ENCODE peak calls at places on chromosomes 7 and 10, in six cellular contexts. One of them, this sample, is unnamed.

GRCh38 chr7:56121440-56121839 is 5.2 kb upstream of the NUPR2 start:
- DNase-seq in K562: no peak
- DNase-seq in HepG2: no peak
- DNase-seq in HCT116: no peak
- DNase-seq in SK-N-SH: no peak
- DNase-seq in GM12878: no peak
- DNase-seq in this sample: no peak

GRCh38 chr7:43513236-43513635 is 69.7 kb upstream of the STK17A start:
- DNase-seq in K562: no peak
- DNase-seq in HepG2: no peak
- DNase-seq in HCT116: no peak
- DNase-seq in SK-N-SH: no peak
- DNase-seq in GM12878: no peak
- DNase-seq in this sample: no peak

GRCh38 chr10:131575877-131576276 is 264.4 kb upstream of the TCERG1L start:
- DNase-seq in K562: no peak
- DNase-seq in HepG2: no peak
- DNase-seq in HCT116: no peak
- DNase-seq in SK-N-SH: no peak
- DNase-seq in GM12878: no peak
- DNase-seq in this sample: no peak

GRCh38 chr7:116501425-116502167 is 2.1 kb downstream of the CAV2 start:
- DNase-seq in K562: peak
- DNase-seq in HepG2: no peak
- DNase-seq in HCT116: no peak
- DNase-seq in SK-N-SH: no peak
- DNase-seq in GM12878: no peak
- DNase-seq in this sample: no peak

GRCh38 chr7:149615690-149616270 is 118.2 kb upstream of the ZNF746 start:
- DNase-seq in K562: no peak
- DNase-seq in HepG2: no peak
- DNase-seq in HCT116: no peak
- DNase-seq in SK-N-SH: peak
- DNase-seq in GM12878: no peak
- DNase-seq in this sample: no peak

GRCh38 chr7:155380221-155380861 is 77.6 kb upstream of the EN2 start:
- DNase-seq in K562: peak
- DNase-seq in HepG2: peak
- DNase-seq in HCT116: peak
- DNase-seq in SK-N-SH: peak
- DNase-seq in GM12878: no peak
- DNase-seq in this sample: peak

GRCh38 chr10:92757066-92757716 is 67.4 kb downstream of the HHEX start:
- DNase-seq in K562: peak
- DNase-seq in HepG2: peak
- DNase-seq in HCT116: peak
- DNase-seq in SK-N-SH: no peak
- DNase-seq in GM12878: peak
- DNase-seq in this sample: peak

GRCh38 chr7:105637755-105638154 is 56.5 kb upstream of the EFCAB10 start:
- DNase-seq in K562: no peak
- DNase-seq in HepG2: no peak
- DNase-seq in HCT116: no peak
- DNase-seq in SK-N-SH: no peak
- DNase-seq in GM12878: no peak
- DNase-seq in this sample: peak

GRCh38 chr7:36441344-36442022 is 51.8 kb downstream of the ANLN start:
- DNase-seq in K562: no peak
- DNase-seq in HepG2: no peak
- DNase-seq in HCT116: no peak
- DNase-seq in SK-N-SH: no peak
- DNase-seq in GM12878: no peak
- DNase-seq in this sample: no peak

GRCh38 chr7:131061818-131062217 is 265.9 kb upstream of the MKLN1 start:
- DNase-seq in K562: no peak
- DNase-seq in HepG2: peak
- DNase-seq in HCT116: no peak
- DNase-seq in SK-N-SH: no peak
- DNase-seq in GM12878: no peak
- DNase-seq in this sample: peak

GRCh38 chr7:13770305-13770704 is 219.2 kb downstream of the ETV1 start:
- DNase-seq in K562: no peak
- DNase-seq in HepG2: no peak
- DNase-seq in HCT116: no peak
- DNase-seq in SK-N-SH: no peak
- DNase-seq in GM12878: no peak
- DNase-seq in this sample: no peak

GRCh38 chr7:51000956-51001355 is 218.3 kb upstream of the GRB10 start:
- DNase-seq in K562: no peak
- DNase-seq in HepG2: no peak
- DNase-seq in HCT116: no peak
- DNase-seq in SK-N-SH: no peak
- DNase-seq in GM12878: no peak
- DNase-seq in this sample: peak

GRCh38 chr10:96921655-96922054 is 89.6 kb downstream of the LCOR start:
- DNase-seq in K562: no peak
- DNase-seq in HepG2: no peak
- DNase-seq in HCT116: no peak
- DNase-seq in SK-N-SH: no peak
- DNase-seq in GM12878: no peak
- DNase-seq in this sample: no peak

GRCh38 chr10:72800000-72800740 is 93.4 kb upstream of the OIT3 start:
- DNase-seq in K562: no peak
- DNase-seq in HepG2: peak
- DNase-seq in HCT116: no peak
- DNase-seq in SK-N-SH: peak
- DNase-seq in GM12878: no peak
- DNase-seq in this sample: no peak

GRCh38 chr7:108294595-108294994 is 161.6 kb downstream of the NRCAM start:
- DNase-seq in K562: no peak
- DNase-seq in HepG2: no peak
- DNase-seq in HCT116: no peak
- DNase-seq in SK-N-SH: no peak
- DNase-seq in GM12878: no peak
- DNase-seq in this sample: no peak

GRCh38 chr10:112562803-112563663 is 116.0 kb downstream of the VTI1A start:
- DNase-seq in K562: no peak
- DNase-seq in HepG2: peak
- DNase-seq in HCT116: no peak
- DNase-seq in SK-N-SH: no peak
- DNase-seq in GM12878: no peak
- DNase-seq in this sample: peak

GRCh38 chr10:127043312-127043711 is 138.1 kb downstream of the DOCK1 start:
- DNase-seq in K562: no peak
- DNase-seq in HepG2: no peak
- DNase-seq in HCT116: no peak
- DNase-seq in SK-N-SH: no peak
- DNase-seq in GM12878: no peak
- DNase-seq in this sample: no peak

GRCh38 chr7:41491313-41491712 is 211.6 kb downstream of the INHBA start:
- DNase-seq in K562: no peak
- DNase-seq in HepG2: no peak
- DNase-seq in HCT116: no peak
- DNase-seq in SK-N-SH: no peak
- DNase-seq in GM12878: no peak
- DNase-seq in this sample: no peak

DNA sequence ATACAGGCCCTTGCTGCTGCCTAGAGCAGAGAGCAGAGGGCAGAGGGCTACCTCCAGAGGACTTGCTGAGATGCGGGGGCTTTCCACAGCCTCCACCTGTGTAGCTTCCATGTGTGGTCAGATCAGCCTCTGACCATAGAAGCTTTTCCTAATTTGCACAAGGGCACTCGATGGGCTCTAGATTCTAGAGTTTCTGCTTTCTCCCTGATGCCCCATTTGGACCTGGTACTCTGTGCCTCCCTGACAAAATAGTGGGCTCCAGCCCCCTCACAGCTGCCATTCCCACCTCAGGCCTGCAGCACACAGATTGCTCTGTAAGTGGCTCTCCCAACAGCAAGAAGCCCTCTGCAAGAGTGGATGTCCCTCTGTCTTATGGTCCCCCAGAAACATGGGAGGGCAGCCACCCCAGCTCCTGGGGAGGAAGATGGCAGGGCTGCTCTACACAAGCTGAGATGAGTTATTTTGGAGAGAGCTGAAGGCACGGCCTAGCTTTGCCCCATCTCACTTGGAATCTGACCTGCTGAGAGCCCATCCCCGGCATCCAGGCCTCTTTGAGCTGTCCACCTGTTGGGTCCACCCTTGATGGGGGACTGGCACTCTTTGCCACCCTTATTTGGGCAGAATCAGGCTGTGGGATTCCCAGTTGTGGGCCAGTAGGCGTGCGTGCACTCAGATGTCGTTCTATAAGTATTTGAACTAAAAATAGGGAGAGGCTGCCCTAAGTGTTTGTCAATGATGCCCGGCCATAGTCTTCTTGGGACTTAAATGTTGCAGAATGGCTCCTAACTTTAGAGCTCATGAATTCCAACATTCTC is 16.7 kb downstream of the TMEM273 start:
- DNase-seq in K562: no peak
- DNase-seq in HepG2: no peak
- DNase-seq in HCT116: no peak
- DNase-seq in SK-N-SH: no peak
- DNase-seq in GM12878: no peak
- DNase-seq in this sample: no peak
- TF ChIP-seq JUND in K562: no peak
- TF ChIP-seq JUND in HepG2: no peak
- TF ChIP-seq JUND in HCT116: no peak
- TF ChIP-seq JUND in SK-N-SH: no peak
- TF ChIP-seq JUND in GM12878: no peak
- TF ChIP-seq JUND in this sample: no peak

DNA sequence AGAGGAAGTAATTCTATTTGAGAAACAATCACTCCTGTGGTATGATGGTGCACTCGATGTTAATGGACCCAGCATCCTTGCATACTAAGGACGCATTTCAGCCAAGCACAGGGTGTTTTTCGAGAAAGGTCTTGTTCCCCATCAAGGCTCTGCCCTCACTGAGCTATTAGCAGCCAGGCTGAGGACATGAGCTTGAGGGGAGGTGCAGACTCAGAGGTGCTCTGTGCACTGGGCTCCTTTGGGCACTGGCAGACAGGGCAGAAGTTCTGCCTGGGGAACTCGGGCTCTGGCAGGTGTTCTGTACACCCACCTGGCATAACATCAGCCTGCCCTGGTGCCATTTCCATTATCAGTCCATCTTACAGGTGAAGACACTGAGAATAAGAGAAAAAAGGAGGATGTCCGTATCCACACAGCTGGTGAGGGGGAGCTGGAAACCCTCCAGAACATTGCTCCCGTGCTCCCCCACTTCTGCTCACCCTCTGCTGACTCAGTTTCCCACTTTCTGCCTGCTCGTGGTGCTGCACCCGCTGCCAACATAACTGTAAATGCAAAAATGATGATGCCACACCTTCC is 92.7 kb upstream of the RET start:
- DNase-seq in K562: no peak
- DNase-seq in HepG2: no peak
- DNase-seq in HCT116: no peak
- DNase-seq in SK-N-SH: peak
- DNase-seq in GM12878: no peak
- DNase-seq in this sample: no peak
- TF ChIP-seq JUND in K562: no peak
- TF ChIP-seq JUND in HepG2: no peak
- TF ChIP-seq JUND in HCT116: no peak
- TF ChIP-seq JUND in SK-N-SH: no peak
- TF ChIP-seq JUND in GM12878: no peak
- TF ChIP-seq JUND in this sample: no peak

DNA sequence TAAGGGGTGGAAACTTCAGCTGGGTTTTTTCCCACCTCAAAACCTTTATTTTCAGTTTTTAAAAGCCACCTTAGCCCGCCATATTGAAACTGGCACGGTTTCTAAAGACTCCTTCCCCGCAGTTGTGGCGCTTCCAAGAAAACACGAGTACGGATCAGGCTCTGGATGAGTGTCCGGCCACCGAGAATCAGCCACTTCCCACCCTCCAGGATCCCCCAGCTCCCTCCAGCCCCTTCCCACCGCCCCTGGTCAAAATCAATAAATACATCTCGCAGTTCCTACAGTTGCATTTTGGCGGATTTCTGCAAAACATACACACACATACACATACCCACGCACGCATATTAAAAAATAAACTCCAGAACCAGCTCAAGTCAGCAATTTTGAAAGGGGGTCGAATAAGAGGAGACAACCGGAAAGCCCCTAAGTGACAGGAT is 1.1 kb downstream of the SFMBT2 start:
- DNase-seq in K562: peak
- DNase-seq in HepG2: no peak
- DNase-seq in HCT116: no peak
- DNase-seq in SK-N-SH: peak
- DNase-seq in GM12878: no peak
- DNase-seq in this sample: no peak
- TF ChIP-seq JUND in K562: no peak
- TF ChIP-seq JUND in HepG2: no peak
- TF ChIP-seq JUND in HCT116: no peak
- TF ChIP-seq JUND in SK-N-SH: no peak
- TF ChIP-seq JUND in GM12878: no peak
- TF ChIP-seq JUND in this sample: no peak

GRCh38 chr10:102997998-102998397 is 79.9 kb downstream of the CNNM2 start:
- DNase-seq in K562: no peak
- DNase-seq in HepG2: peak
- DNase-seq in HCT116: no peak
- DNase-seq in SK-N-SH: no peak
- DNase-seq in GM12878: peak
- DNase-seq in this sample: peak
- TF ChIP-seq JUND in K562: no peak
- TF ChIP-seq JUND in HepG2: no peak
- TF ChIP-seq JUND in HCT116: no peak
- TF ChIP-seq JUND in SK-N-SH: no peak
- TF ChIP-seq JUND in GM12878: peak
- TF ChIP-seq JUND in this sample: peak

GRCh38 chr10:18500576-18500975 is 150.8 kb downstream of the NSUN6 start:
- DNase-seq in K562: no peak
- DNase-seq in HepG2: no peak
- DNase-seq in HCT116: no peak
- DNase-seq in SK-N-SH: no peak
- DNase-seq in GM12878: no peak
- DNase-seq in this sample: no peak

GRCh38 chr10:18505719-18506118 is 145.7 kb downstream of the NSUN6 start:
- DNase-seq in K562: no peak
- DNase-seq in HepG2: no peak
- DNase-seq in HCT116: no peak
- DNase-seq in SK-N-SH: no peak
- DNase-seq in GM12878: no peak
- DNase-seq in this sample: no peak

GRCh38 chr10:18501610-18502009 is 149.8 kb downstream of the NSUN6 start:
- DNase-seq in K562: no peak
- DNase-seq in HepG2: no peak
- DNase-seq in HCT116: no peak
- DNase-seq in SK-N-SH: no peak
- DNase-seq in GM12878: no peak
- DNase-seq in this sample: no peak

GRCh38 chr10:18501198-18501597 is 150.2 kb downstream of the NSUN6 start:
- DNase-seq in K562: no peak
- DNase-seq in HepG2: no peak
- DNase-seq in HCT116: no peak
- DNase-seq in SK-N-SH: no peak
- DNase-seq in GM12878: peak
- DNase-seq in this sample: no peak

DNA sequence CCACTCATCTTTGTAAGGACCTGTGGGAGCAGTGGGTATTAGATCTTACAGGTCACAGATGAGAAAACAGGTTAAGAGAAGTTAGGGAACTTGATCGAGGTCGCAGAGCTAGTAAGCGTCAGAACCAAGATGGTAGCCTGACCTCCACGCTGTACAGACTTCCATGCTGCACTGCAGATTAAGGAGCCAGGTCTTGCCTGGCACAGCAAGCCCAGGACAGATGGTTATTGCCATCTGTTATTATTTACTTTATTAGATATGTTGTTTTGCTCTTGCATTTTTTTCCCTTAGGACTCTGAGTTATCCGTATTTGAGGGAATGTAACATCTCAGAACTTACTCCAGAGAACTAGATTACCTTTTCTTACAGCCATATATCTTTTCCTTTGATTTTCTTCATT is 147.2 kb downstream of the NSUN6 start:
- DNase-seq in K562: no peak
- DNase-seq in HepG2: no peak
- DNase-seq in HCT116: no peak
- DNase-seq in SK-N-SH: no peak
- DNase-seq in GM12878: no peak
- DNase-seq in this sample: no peak
- TF ChIP-seq JUND in K562: no peak
- TF ChIP-seq JUND in HepG2: no peak
- TF ChIP-seq JUND in HCT116: no peak
- TF ChIP-seq JUND in SK-N-SH: no peak
- TF ChIP-seq JUND in GM12878: no peak
- TF ChIP-seq JUND in this sample: no peak